ENCODE peak calls at places on chromosomes 12 and 14, in nine cellular contexts. C is endodermal cell, B is WERI-Rb-1, F is prostate gland, P is psoas muscle, Q is A549, O is dorsolateral prefrontal cortex, G is MM.1S, T is testis. I is an unnamed sample.

GRCh38 chr12:23949212-23950010 is at the start of gene SOX5:
- DNase-seq in O (peak), B (peak), P (peak), T (peak), F (no peak), C (peak), Q (peak), G (peak), I (peak)

GRCh38 chr12:100554608-100555077 is 18.8 kb upstream of the GAS2L3 start:
- DNase-seq in B (peak), Q (peak), G (peak), P (no peak), F (no peak), T (no peak), C (peak), O (no peak), I (no peak)

GRCh38 chr12:50224026-50224692 is 57.0 kb upstream of the CERS5 start:
- DNase-seq in G (peak), O (no peak), F (peak), Q (peak), P (no peak), T (no peak), B (peak), C (peak), I (no peak)

GRCh38 chr14:94036328-94037167 is 10.4 kb downstream of the OTUB2 start:
- DNase-seq in B (peak), T (peak), P (peak), O (peak), Q (peak), C (peak), F (peak), G (peak), I (peak)

GRCh38 chr12:28539691-28540323 is 349.6 kb downstream of the CCDC91 start:
- DNase-seq in T (no peak), Q (no peak), O (no peak), F (no peak), B (no peak), P (no peak), C (no peak), G (no peak), I (no peak)

GRCh38 chr12:104790296-104791125 is 167.6 kb downstream of the SLC41A2 start:
- DNase-seq in Q (peak), T (peak), O (no peak), B (peak), C (peak), P (peak), F (no peak), G (no peak), I (peak)

GRCh38 chr14:76323331-76324050 is 52.4 kb upstream of the ESRRB start:
- DNase-seq in F (no peak), C (peak), Q (no peak), G (no peak), T (no peak), O (no peak), B (no peak), P (no peak), I (no peak)

GRCh38 chr14:54187439-54187838 is 209.4 kb upstream of the CDKN3 start:
- DNase-seq in F (no peak), P (no peak), C (peak), Q (no peak), T (no peak), O (no peak), G (no peak), B (no peak), I (no peak)

GRCh38 chr12:100717733-100718067 is 76.9 kb upstream of the ANO4 start:
- DNase-seq in F (no peak), P (no peak), G (no peak), Q (no peak), T (no peak), O (no peak), C (no peak), B (no peak), I (no peak)

GRCh38 chr12:131695968-131696367 is 14.9 kb upstream of the SFSWAP start:
- DNase-seq in T (no peak), B (no peak), P (no peak), Q (no peak), F (no peak), G (no peak), C (no peak), O (no peak), I (no peak)

GRCh38 chr14:51576112-51576420 is 75.6 kb upstream of the FRMD6 start:
- DNase-seq in F (no peak), Q (no peak), P (no peak), T (no peak), B (no peak), C (peak), O (no peak), G (no peak), I (no peak)

GRCh38 chr14:72887514-72887913 is 6.4 kb downstream of the DPF3 start:
- DNase-seq in O (no peak), B (no peak), P (no peak), Q (no peak), T (no peak), F (no peak), G (no peak), C (peak), I (no peak)

GRCh38 chr12:48995061-48995879 is 3.9 kb downstream of the DDN start:
- DNase-seq in P (peak), C (peak), G (peak), T (peak), B (peak), F (peak), Q (peak), O (peak), I (peak)

GRCh38 chr12:21891763-21892217 is 49.4 kb downstream of the ABCC9 start:
- DNase-seq in C (no peak), O (no peak), B (no peak), T (no peak), G (no peak), F (no peak), P (peak), Q (no peak), I (no peak)

GRCh38 chr14:48111151-48111550 is 435.7 kb upstream of the MDGA2 start:
- DNase-seq in C (no peak), F (no peak), P (no peak), T (no peak), O (no peak), B (no peak), G (no peak), Q (no peak), I (no peak)

GRCh38 chr12:123344086-123344485 is 20.6 kb downstream of the SBNO1 start:
- DNase-seq in O (no peak), Q (no peak), P (no peak), B (no peak), F (no peak), C (no peak), G (no peak), T (peak), I (no peak)

GRCh38 chr12:3207858-3208257 is 130.7 kb downstream of the TSPAN9 start:
- DNase-seq in C (peak), O (no peak), B (peak), F (no peak), G (no peak), T (no peak), Q (peak), P (no peak), I (no peak)

GRCh38 chr14:23286904-23287479 is 1.1 kb upstream of the HOMEZ start:
- DNase-seq in B (no peak), T (no peak), G (no peak), O (no peak), F (no peak), Q (no peak), P (no peak), C (no peak), I (no peak)

GRCh38 chr12:124433906-124434305 is 133.5 kb downstream of the NCOR2 start:
- DNase-seq in Q (no peak), C (peak), F (no peak), T (no peak), B (no peak), P (no peak), G (no peak), O (no peak), I (no peak)

GRCh38 chr14:99971929-99972747 is 93.1 kb upstream of the EVL start:
- DNase-seq in F (no peak), T (no peak), C (peak), B (peak), G (no peak), Q (no peak), P (no peak), O (peak), I (no peak)

GRCh38 chr14:103696027-103696402 is 19.2 kb downstream of the XRCC3 start:
- DNase-seq in B (no peak), T (no peak), Q (no peak), O (no peak), F (no peak), P (no peak), G (no peak), C (no peak), I (peak)

GRCh38 chr14:103696466-103697071 is 18.7 kb downstream of the XRCC3 start:
- DNase-seq in C (no peak), F (no peak), O (no peak), Q (no peak), T (peak), P (peak), B (no peak), G (no peak), I (peak)

GRCh38 chr14:103694572-103695026 is 20.7 kb downstream of the XRCC3 start:
- DNase-seq in F (no peak), B (no peak), P (no peak), G (no peak), T (no peak), O (no peak), Q (no peak), C (peak), I (peak)

GRCh38 chr14:103697196-103697595 is 18.1 kb downstream of the XRCC3 start:
- DNase-seq in O (no peak), F (no peak), B (no peak), G (no peak), C (no peak), T (no peak), P (no peak), Q (no peak), I (no peak)

DNA sequence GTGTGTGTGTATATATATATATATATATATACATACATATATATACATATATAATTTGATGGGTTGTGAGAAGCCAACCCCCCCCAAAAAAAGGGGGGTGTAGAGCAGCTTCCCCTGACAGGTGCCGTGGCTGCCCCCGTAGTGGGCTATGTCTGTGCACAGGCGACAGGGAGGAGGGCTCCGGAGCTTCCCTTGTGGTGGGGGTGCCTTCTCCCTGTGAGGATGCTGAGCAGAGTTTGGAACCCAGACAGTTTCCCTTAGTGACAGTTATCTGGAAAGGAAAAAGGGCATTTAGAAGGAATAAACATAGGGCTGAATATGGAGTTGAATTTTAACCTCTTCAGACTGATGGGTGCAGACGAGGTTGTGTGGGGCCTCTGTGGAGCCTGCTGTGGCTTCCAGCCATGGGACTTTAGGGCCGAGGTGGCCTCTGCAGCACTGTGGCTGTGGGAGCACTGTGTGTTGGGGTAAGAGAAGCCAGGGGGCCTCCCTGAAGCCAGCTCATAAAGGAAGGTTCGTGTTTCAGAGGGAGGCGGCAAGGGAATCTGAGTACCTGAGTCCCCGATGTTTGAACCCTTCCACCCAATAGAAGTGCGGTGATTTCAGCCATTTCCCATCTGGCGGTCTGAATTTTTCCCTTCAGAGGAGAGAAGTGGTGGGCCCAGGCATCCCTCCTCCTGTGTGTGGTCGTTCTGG is 19.8 kb downstream of the XRCC3 start:
- DNase-seq in P (no peak), O (no peak), B (no peak), G (no peak), C (no peak), Q (no peak), T (no peak), F (no peak), I (peak)
- H3K27ac ChIP-seq in P (no peak), O (no peak), B (no peak), G (no peak), C (no peak), Q (no peak), T (no peak), F (no peak), I (no peak)

GRCh38 chr12:105933671-105934665 is 204.8 kb downstream of the NUAK1 start:
- DNase-seq in P (peak), C (no peak), F (peak), Q (peak), B (no peak), O (peak), G (no peak), T (no peak), I (no peak)
- TF ChIP-seq CTCF in P (no peak), C (no peak), F (no peak), Q (no peak), B (no peak), O (no peak), G (no peak), T (no peak), I (no peak)

GRCh38 chr12:57216014-57216891 is at the start of gene NXPH4:
- DNase-seq in O (no peak), T (no peak), C (peak), P (no peak), F (peak), G (peak), B (peak), Q (no peak), I (no peak)
- H3K27ac ChIP-seq in O (no peak), T (no peak), C (no peak), P (no peak), F (no peak), G (no peak), B (no peak), Q (peak), I (no peak)

GRCh38 chr12:101804409-101804808 is 26.4 kb downstream of the GNPTAB start:
- DNase-seq in F (no peak), B (no peak), G (no peak), P (no peak), O (no peak), T (no peak), C (no peak), Q (no peak), I (no peak)

GRCh38 chr12:101803978-101804377 is 26.8 kb downstream of the GNPTAB start:
- DNase-seq in Q (no peak), F (no peak), G (no peak), B (no peak), T (no peak), O (no peak), C (no peak), P (no peak), I (no peak)

GRCh38 chr12:101799774-101800173 is 31.0 kb downstream of the GNPTAB start:
- DNase-seq in G (no peak), T (no peak), B (no peak), O (no peak), C (no peak), F (no peak), P (no peak), Q (no peak), I (no peak)

GRCh38 chr12:101806280-101806679 is 24.5 kb downstream of the GNPTAB start:
- DNase-seq in F (no peak), O (no peak), T (no peak), Q (no peak), B (no peak), P (no peak), G (no peak), C (no peak), I (no peak)

GRCh38 chr12:101802486-101802885 is 28.3 kb downstream of the GNPTAB start:
- DNase-seq in P (no peak), G (no peak), T (no peak), F (no peak), B (no peak), C (no peak), O (no peak), Q (no peak), I (no peak)
- TF ChIP-seq CTCF in P (no peak), G (no peak), T (no peak), F (no peak), B (no peak), C (no peak), O (no peak), Q (no peak), I (no peak)

GRCh38 chr14:69318901-69319475 is 59.0 kb downstream of the GALNT16 start:
- DNase-seq in Q (no peak), T (no peak), P (no peak), C (no peak), O (peak), F (no peak), B (no peak), G (no peak), I (no peak)

GRCh38 chr14:69317780-69318179 is 57.8 kb downstream of the GALNT16 start:
- DNase-seq in F (no peak), P (no peak), Q (no peak), G (no peak), O (peak), B (no peak), T (no peak), C (peak), I (peak)

GRCh38 chr14:69316449-69317391 is 56.8 kb downstream of the GALNT16 start:
- DNase-seq in T (peak), O (peak), C (peak), Q (peak), B (no peak), P (peak), F (no peak), G (no peak), I (peak)

GRCh38 chr14:69318241-69318640 is 58.3 kb downstream of the GALNT16 start:
- DNase-seq in P (no peak), G (no peak), Q (no peak), B (no peak), O (no peak), T (no peak), F (no peak), C (no peak), I (no peak)

DNA sequence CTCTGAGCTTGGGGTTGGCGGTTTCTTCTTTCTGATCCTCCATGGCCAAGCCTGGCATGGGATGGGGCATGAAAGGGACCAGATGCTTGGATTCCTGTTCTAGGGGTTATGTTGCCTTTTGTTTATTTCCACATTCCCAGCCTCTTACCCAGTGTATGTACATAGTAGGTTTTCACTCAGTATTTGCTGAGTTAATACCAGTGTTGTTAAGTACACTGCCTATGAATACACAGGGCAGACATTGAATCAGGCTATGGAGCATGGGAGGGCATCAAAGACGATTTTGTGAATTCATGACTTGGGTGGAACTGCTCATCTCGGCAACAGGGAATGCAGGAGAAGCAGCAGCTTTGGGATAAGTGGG is 57.4 kb downstream of the GALNT16 start:
- DNase-seq in B (no peak), C (peak), O (no peak), G (no peak), Q (peak), P (no peak), T (no peak), F (no peak), I (no peak)
- H3K27ac ChIP-seq in B (no peak), C (no peak), O (no peak), G (no peak), Q (peak), P (no peak), T (no peak), F (no peak), I (peak)

I was measured in lower lobe of right lung.